ENCODE peak calls at places on chromosomes 3 and 15, in four cellular contexts. M is breast epithelium, Q is iris pigment epithelial cell, E is T follicular helper cell. V is an unnamed sample.

GRCh38 chr15:42163947-42164550 is 7.6 kb upstream of the PLA2G4F start:
- DNase-seq in M (no peak), Q (no peak), E (no peak), V (no peak)

GRCh38 chr15:51736646-51737537 is 563 bp downstream of the LYSMD2 start:
- DNase-seq in M (no peak), Q (no peak), E (peak), V (peak)

GRCh38 chr3:121517950-121518349 is 27.8 kb downstream of the POLQ start:
- DNase-seq in M (no peak), Q (no peak), E (no peak), V (no peak)

GRCh38 chr3:98073486-98073885 is 13.5 kb upstream of the OR5AC2 start:
- DNase-seq in M (no peak), Q (no peak), E (no peak), V (no peak)

GRCh38 chr15:34241376-34242350 is 16.8 kb downstream of the EMC4 start:
- DNase-seq in M (no peak), Q (peak), E (no peak), V (no peak)

GRCh38 chr3:128069271-128069670 is 17.0 kb downstream of the SEC61A1 start:
- DNase-seq in M (no peak), Q (no peak), E (no peak), V (no peak)

GRCh38 chr15:41648770-41649169 is 11.4 kb upstream of the MGA start:
- DNase-seq in M (no peak), Q (peak), E (no peak), V (no peak)

GRCh38 chr15:41584636-41585139 is 25.7 kb downstream of the TYRO3 start:
- DNase-seq in M (no peak), Q (no peak), E (no peak), V (no peak)

GRCh38 chr15:92803852-92804609 is 96.1 kb upstream of the CHD2 start:
- DNase-seq in M (peak), Q (peak), E (no peak), V (no peak)

GRCh38 chr3:144039661-144040060 is 68.0 kb downstream of the DIPK2A start:
- DNase-seq in M (no peak), Q (peak), E (no peak), V (no peak)

GRCh38 chr15:25830844-25831443 is 32.2 kb downstream of the ATP10A start:
- DNase-seq in M (no peak), Q (peak), E (no peak), V (no peak)

GRCh38 chr3:71309342-71309741 is 274.2 kb downstream of the FOXP1 start:
- DNase-seq in M (no peak), Q (no peak), E (no peak), V (no peak)

GRCh38 chr15:69141286-69141701 is 19.1 kb upstream of the GLCE start:
- DNase-seq in M (no peak), Q (no peak), E (no peak), V (no peak)

GRCh38 chr3:52403271-52403841 is 41.5 kb downstream of the SEMA3G start:
- DNase-seq in M (no peak), Q (no peak), E (no peak), V (no peak)

GRCh38 chr3:775178-775885 is 317.5 kb upstream of the CNTN6 start:
- DNase-seq in M (no peak), Q (no peak), E (no peak), V (no peak)

GRCh38 chr3:140128217-140129137 is 193.5 kb downstream of the CLSTN2 start:
- DNase-seq in M (no peak), Q (peak), E (no peak), V (peak)

GRCh38 chr15:77187751-77188464 is 117.0 kb upstream of the TSPAN3 start:
- DNase-seq in M (no peak), Q (peak), E (no peak), V (no peak)

GRCh38 chr3:157443873-157444770 is 7.5 kb downstream of the PTX3 start:
- DNase-seq in M (no peak), Q (peak), E (no peak), V (no peak)

GRCh38 chr15:42010434-42010833 is 10.4 kb downstream of the PLA2G4E start:
- DNase-seq in M (no peak), Q (peak), E (no peak), V (no peak)

GRCh38 chr3:76991165-76991564 is 48.7 kb upstream of the ROBO2 start:
- DNase-seq in M (no peak), Q (peak), E (no peak), V (no peak)

GRCh38 chr3:81790117-81790516 is 28.7 kb upstream of the GBE1 start:
- DNase-seq in M (no peak), Q (no peak), E (no peak), V (no peak)

GRCh38 chr3:126419886-126420786 is 25.4 kb downstream of the CFAP100 start:
- DNase-seq in M (peak), Q (peak), E (no peak), V (peak)

GRCh38 chr3:144636833-144637232 is 665.2 kb downstream of the DIPK2A start:
- DNase-seq in M (no peak), Q (no peak), E (no peak), V (peak)

GRCh38 chr3:52705438-52705687 is 228 bp downstream of the GLT8D1 start:
- DNase-seq in M (peak), Q (no peak), E (no peak), V (no peak)

V was measured in H9.